ENCODE peak calls at places on chromosomes 11 and 22, in nine cellular contexts. E, B, Y, R, Z, L, U, T and J are unnamed samples.

GRCh38 chr11:123616505-123617198 is 37.8 kb downstream of the SCN3B start:
- DNase-seq in E (no peak), B (no peak), Y (peak; percentile 25), R (no peak), Z (no peak), L (no peak), U (no peak), T (no peak), J (peak; percentile 89)

GRCh38 chr11:67024410-67024809 is 1.5 kb downstream of the SYT12 start:
- DNase-seq in E (no peak), B (no peak), Y (no peak), R (peak; percentile 59), Z (peak; percentile 66), L (no peak), U (no peak), T (no peak), J (no peak)

GRCh38 chr11:106608677-106609076 is 409.6 kb downstream of the GUCY1A2 start:
- DNase-seq in E (no peak), B (no peak), Y (no peak), R (no peak), Z (peak; percentile 79), L (no peak), U (peak; percentile 20), T (peak; percentile 56), J (peak; percentile 66)

GRCh38 chr11:57230797-57231538 is 6.1 kb downstream of the APLNR start:
- DNase-seq in E (peak; percentile 27), B (no peak), Y (no peak), R (no peak), Z (no peak), L (no peak), U (no peak), T (no peak), J (no peak)

GRCh38 chr11:77821349-77821851 is 456 bp downstream of the AAMDC start:
- DNase-seq in E (no peak), B (peak; percentile 68), Y (peak; percentile 35), R (peak; percentile 16), Z (peak; percentile 31), L (peak; percentile 45), U (peak; percentile 32), T (no peak), J (peak; percentile 14)

GRCh38 chr22:24416095-24416494 is 11.3 kb upstream of the ADORA2A start:
- DNase-seq in E (no peak), B (no peak), Y (no peak), R (no peak), Z (no peak), L (no peak), U (no peak), T (no peak), J (no peak)

GRCh38 chr11:120394119-120394518 is 57.9 kb downstream of the ARHGEF12 start:
- DNase-seq in E (no peak), B (no peak), Y (no peak), R (no peak), Z (no peak), L (no peak), U (no peak), T (no peak), J (no peak)

GRCh38 chr22:31637938-31638618 is 23.9 kb downstream of the PISD start:
- DNase-seq in E (no peak), B (no peak), Y (no peak), R (peak; percentile 61), Z (no peak), L (no peak), U (peak; percentile 30), T (no peak), J (no peak)

GRCh38 chr11:8839957-8840945 is 70.7 kb upstream of the AKIP1 start:
- DNase-seq in E (peak; percentile 85), B (no peak), Y (no peak), R (no peak), Z (peak; percentile 27), L (peak; percentile 69), U (no peak), T (no peak), J (no peak)

DNA sequence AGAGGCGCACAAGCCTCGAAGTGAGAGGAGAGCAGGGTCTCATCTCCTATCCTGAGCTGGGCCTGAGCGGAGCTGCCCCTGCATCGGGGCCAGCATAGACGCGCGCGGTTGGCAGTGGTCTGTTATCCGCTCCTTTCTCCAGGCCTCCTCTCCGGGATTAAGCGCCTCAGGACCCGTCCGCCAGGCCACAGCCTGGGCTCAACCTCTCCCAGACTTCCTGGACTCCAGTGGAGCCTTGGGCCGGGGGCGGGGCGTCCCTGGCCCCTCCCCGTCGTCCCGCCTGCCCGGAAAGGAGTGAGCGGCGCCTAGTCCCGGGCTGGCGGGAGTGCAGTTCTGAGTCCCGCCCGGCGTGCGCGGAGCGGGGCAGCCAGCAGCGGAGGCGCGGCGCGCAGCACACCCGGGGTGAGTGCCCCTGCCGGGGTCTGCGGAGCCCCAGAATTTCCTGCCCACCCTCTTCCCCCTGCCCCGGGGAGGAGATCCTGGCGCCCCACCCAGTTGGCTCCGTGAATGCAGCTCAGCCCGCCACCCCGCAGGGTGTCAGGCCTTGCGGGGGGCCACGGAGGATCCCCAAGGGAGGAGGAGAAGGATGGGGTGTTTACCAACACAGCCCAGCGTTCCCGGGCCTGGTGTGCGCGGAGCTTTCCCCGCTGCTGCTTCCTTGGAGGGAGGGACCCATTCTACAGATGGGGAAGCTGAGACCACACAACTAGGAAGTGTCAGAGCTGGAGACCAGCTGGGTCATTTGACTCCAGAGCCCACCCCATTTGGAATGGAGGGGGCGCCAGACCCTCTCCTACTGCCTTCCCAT is at the start of gene TCIRG1:
- DNase-seq in E (peak; percentile 78), B (peak; percentile 95), Y (peak; percentile 73), R (peak; percentile 77), Z (peak; percentile 89), L (peak; percentile 93), U (peak; percentile 46), T (peak; percentile 73), J (peak; percentile 81)
- TF ChIP-seq CTCF in E (no peak), B (no peak), Y (no peak), R (no peak), Z (no peak), L (no peak), U (no peak), T (no peak), J (no peak)

GRCh38 chr11:10658621-10659338 is 34.8 kb downstream of the IRAG1 start:
- DNase-seq in E (no peak), B (no peak), Y (no peak), R (no peak), Z (peak; percentile 16), L (no peak), U (no peak), T (no peak), J (no peak)

GRCh38 chr11:10655931-10656576 is 37.5 kb downstream of the IRAG1 start:
- DNase-seq in E (no peak), B (peak; percentile 16), Y (no peak), R (no peak), Z (no peak), L (no peak), U (no peak), T (no peak), J (no peak)

GRCh38 chr11:10657308-10658271 is 36.0 kb downstream of the IRAG1 start:
- DNase-seq in E (no peak), B (no peak), Y (no peak), R (no peak), Z (peak; percentile 21), L (no peak), U (peak; percentile 78), T (peak; percentile 63), J (peak; percentile 23)

GRCh38 chr11:10660323-10660722 is 33.2 kb downstream of the IRAG1 start:
- DNase-seq in E (no peak), B (no peak), Y (no peak), R (no peak), Z (no peak), L (no peak), U (no peak), T (no peak), J (no peak)

GRCh38 chr11:10659339-10660216 is 34.0 kb downstream of the IRAG1 start:
- DNase-seq in E (no peak), B (peak; percentile 81), Y (peak; percentile 63), R (no peak), Z (peak; percentile 90), L (no peak), U (peak; percentile 86), T (peak; percentile 95), J (peak; percentile 45)
- H3K27ac ChIP-seq in E (no peak overlapping the region), B (peak overlapping the region; percentile 82), Y (peak overlapping the region; percentile 69), R (no peak overlapping the region), Z (peak overlapping the region; percentile 89), L (peak overlapping the region; percentile 45), U (peak overlapping the region; percentile 90), T (peak overlapping the region; percentile 94), J (peak overlapping the region; percentile 68)

GRCh38 chr22:38921801-38922200 is 35.6 kb upstream of the APOBEC3A start:
- DNase-seq in E (no peak), B (no peak), Y (no peak), R (no peak), Z (no peak), L (peak; percentile 60), U (no peak), T (peak; percentile 82), J (no peak)

GRCh38 chr22:38925571-38926041 is 31.8 kb upstream of the APOBEC3A start:
- DNase-seq in E (no peak), B (no peak), Y (no peak), R (no peak), Z (peak; percentile 52), L (no peak), U (no peak), T (no peak), J (no peak)

GRCh38 chr22:38921126-38921525 is 36.3 kb upstream of the APOBEC3A start:
- DNase-seq in E (no peak), B (no peak), Y (no peak), R (no peak), Z (peak; percentile 92), L (peak; percentile 95), U (no peak), T (peak; percentile 94), J (peak; percentile 60)

GRCh38 chr22:38924197-38924952 is 33.0 kb upstream of the APOBEC3A start:
- DNase-seq in E (no peak), B (peak; percentile 83), Y (peak; percentile 82), R (no peak), Z (peak; percentile 93), L (peak; percentile 90), U (peak; percentile 88), T (peak; percentile 99), J (peak; percentile 41)

DNA sequence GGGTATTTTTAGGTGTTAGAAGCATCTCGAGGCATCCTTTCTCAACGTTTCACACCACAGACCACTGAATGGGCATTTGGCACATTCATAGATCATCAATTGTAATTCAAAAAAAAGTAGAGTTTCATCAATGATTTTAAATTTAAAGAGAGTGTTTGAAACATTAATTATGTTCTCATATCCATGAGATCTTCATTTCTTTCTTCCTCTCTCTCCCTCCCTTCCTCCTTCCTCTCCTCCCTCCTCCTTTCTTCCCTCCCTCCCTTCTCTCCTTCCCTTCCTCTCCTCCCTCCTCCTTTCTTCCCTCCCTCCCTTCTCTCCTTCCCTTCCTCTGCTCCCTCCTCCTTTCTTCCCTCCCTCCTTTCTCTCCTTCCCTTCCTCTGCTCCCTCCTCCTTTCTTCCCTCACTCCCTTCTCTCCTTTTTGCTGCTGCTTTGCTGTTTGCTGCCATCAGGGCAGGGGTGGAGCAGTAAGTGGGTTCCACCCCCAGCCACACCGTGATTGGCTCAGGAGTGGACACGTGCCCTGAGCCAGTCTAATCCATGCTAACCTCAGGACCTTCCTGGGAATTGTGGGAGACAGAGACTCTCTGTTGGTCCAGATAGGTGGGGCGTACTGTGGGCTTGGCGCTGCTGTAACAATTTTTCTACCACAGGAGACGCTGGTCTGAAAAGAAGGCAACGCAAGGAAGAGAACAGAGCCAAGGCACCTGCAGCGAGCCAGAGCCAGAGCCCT is 33.8 kb upstream of the APOBEC3A start:
- DNase-seq in E (peak; percentile 29), B (peak; percentile 79), Y (peak; percentile 93), R (no peak), Z (peak; percentile 87), L (peak; percentile 83), U (peak; percentile 36), T (peak; percentile 89), J (peak; percentile 55)
- TF ChIP-seq CTCF in E (no peak), B (peak; percentile 31), Y (peak; percentile 48), R (no peak), Z (peak; percentile 19), L (no peak), U (peak; percentile 44), T (peak; percentile 50), J (peak; percentile 36)

GRCh38 chr22:30292069-30292970 is 3.0 kb upstream of the CASTOR1 start:
- DNase-seq in E (no peak), B (no peak), Y (no peak), R (no peak), Z (no peak), L (no peak), U (no peak), T (no peak), J (no peak)
- H3K27ac ChIP-seq in E (no peak overlapping the region), B (peak overlapping the region; percentile 92), Y (no peak overlapping the region), R (no peak overlapping the region), Z (no peak overlapping the region), L (no peak overlapping the region), U (no peak overlapping the region), T (no peak overlapping the region), J (peak overlapping the region; percentile 95)